ENCODE peak calls at places on chromosomes 13 and 19, in four cellular contexts. C is left ventricle myocardium superior; K is activated CD4-positive, alpha-beta T cell treated with anti-CD3 and anti-CD28 coated beads for 36 hours; L is NCI-H1092 treated with DMSO at 0.1 percent for 48 hours. G is an unnamed sample.

GRCh38 chr13:67224148-67224846 is 5.8 kb downstream of the PCDH9 start:
- DNase-seq in K (peak), C (peak), L (peak), G (peak)

GRCh38 chr13:35695411-35695810 is 218.9 kb upstream of the MAB21L1 start:
- DNase-seq in C (no peak), K (no peak), L (no peak), G (no peak)

GRCh38 chr13:103371271-103371670 is 305.1 kb upstream of the SLC10A2 start:
- DNase-seq in K (no peak), C (no peak), L (no peak), G (no peak)

GRCh38 chr13:103941506-103942148 is 875.4 kb upstream of the SLC10A2 start:
- DNase-seq in K (no peak), C (no peak), L (no peak), G (no peak)

GRCh38 chr13:75049936-75050335 is 432.0 kb downstream of the TBC1D4 start:
- DNase-seq in K (no peak), C (no peak), L (no peak), G (no peak)

GRCh38 chr19:50952890-50953289 is at the start of gene KLK5:
- DNase-seq in C (no peak), L (no peak), K (no peak), G (no peak)

GRCh38 chr19:48874309-48875135 is 2.3 kb downstream of the PPP1R15A start:
- DNase-seq in L (no peak), K (peak), C (peak), G (no peak)

GRCh38 chr19:58451358-58452101 is at the start of gene ZNF324B:
- DNase-seq in L (peak), K (peak), C (peak), G (peak)

GRCh38 chr13:72166102-72166660 is 299.2 kb upstream of the DACH1 start:
- DNase-seq in K (no peak), L (no peak), C (no peak), G (no peak)

GRCh38 chr13:51449018-51449417 is 3.8 kb downstream of the INTS6 start:
- DNase-seq in K (no peak), C (no peak), L (no peak), G (no peak)

GRCh38 chr13:109955598-109955997 is 169.2 kb upstream of the IRS2 start:
- DNase-seq in L (no peak), K (no peak), C (no peak), G (no peak)

GRCh38 chr13:45623516-45624090 is 8.1 kb upstream of the ERICH6B start:
- DNase-seq in C (no peak), L (peak), K (peak), G (no peak)

GRCh38 chr19:41218615-41219507 is at the start of gene AXL:
- DNase-seq in C (peak), L (no peak), K (no peak), G (peak)

GRCh38 chr19:11356676-11357550 is 1.7 kb downstream of the PLPPR2 start:
- DNase-seq in K (no peak), L (no peak), C (no peak), G (no peak)

GRCh38 chr19:49655570-49656455 is 9.8 kb downstream of the IRF3 start:
- DNase-seq in C (no peak), K (no peak), L (no peak), G (no peak)

GRCh38 chr19:41350735-41351338 is 2.9 kb downstream of the TGFB1 start:
- DNase-seq in L (no peak), K (no peak), C (no peak), G (no peak)

GRCh38 chr19:18609717-18610051 is 3.0 kb upstream of the TMEM59L start:
- DNase-seq in C (no peak), K (no peak), L (no peak), G (no peak)

GRCh38 chr13:45339867-45340266 is 1.1 kb downstream of the TPT1 start:
- DNase-seq in C (no peak), K (peak), L (no peak), G (no peak)

GRCh38 chr13:93265800-93266199 is 39.2 kb downstream of the GPC6 start:
- DNase-seq in L (no peak), K (no peak), C (no peak), G (no peak)